ENCODE peak calls at places on chromosomes 7 and 10, in six cellular contexts. N is NCI-H2081; T is astrocyte of the spinal cord; C is choroid plexus epithelial cell; F is stimulated activated CD4-positive, alpha-beta T cell treated with anti-CD3 and anti-CD28 coated beads, Interleukin-4, amount 100 ng/mL, for 4 hours; M is astrocyte. A is an unnamed sample.

GRCh38 chr7:41878331-41879112 is 175.6 kb upstream of the INHBA start:
- DNase-seq in T (no peak), C (no peak), F (no peak), M (peak), N (no peak), A (no peak)

GRCh38 chr7:80445351-80445750 is 66.5 kb downstream of the GNAT3 start:
- DNase-seq in N (no peak), T (no peak), C (no peak), F (no peak), M (no peak), A (no peak)

GRCh38 chr7:45702751-45703150 is 128.6 kb downstream of the ADCY1 start:
- DNase-seq in N (no peak), M (no peak), C (no peak), T (no peak), F (no peak), A (no peak)

GRCh38 chr7:149500910-149501309 is 3.3 kb upstream of the ZNF746 start:
- DNase-seq in F (no peak), N (no peak), C (no peak), T (no peak), M (no peak), A (no peak)

GRCh38 chr10:5977471-5978370 is at the start of gene IL15RA:
- DNase-seq in C (peak), T (peak), N (peak), M (peak), F (peak), A (peak)

GRCh38 chr10:32795598-32796183 is 162.3 kb downstream of the ITGB1 start:
- DNase-seq in M (peak), T (peak), N (peak), F (no peak), C (peak), A (no peak)

GRCh38 chr7:85130702-85131101 is 56.2 kb downstream of the SEMA3D start:
- DNase-seq in M (no peak), N (no peak), T (no peak), F (no peak), C (no peak), A (no peak)

GRCh38 chr7:154409703-154410311 is 357.6 kb downstream of the DPP6 start:
- DNase-seq in T (peak), F (no peak), N (no peak), C (peak), M (peak), A (no peak)

GRCh38 chr10:32256613-32257437 is 90.1 kb downstream of the EPC1 start:
- DNase-seq in C (peak), M (no peak), N (no peak), F (peak), T (peak), A (no peak)

GRCh38 chr10:73251683-73252444 is 580 bp downstream of the MRPS16 start:
- DNase-seq in T (no peak), F (no peak), N (no peak), M (peak), C (peak), A (no peak)

GRCh38 chr7:56033671-56034432 is 17.4 kb downstream of the PSPH start:
- DNase-seq in C (peak), N (peak), F (peak), T (peak), M (peak), A (no peak)

GRCh38 chr10:11292576-11293302 is 275.1 kb downstream of the CELF2 start:
- DNase-seq in T (no peak), C (no peak), N (no peak), F (no peak), M (no peak), A (no peak)

GRCh38 chr10:60962946-60963345 is 19.0 kb upstream of the RHOBTB1 start:
- DNase-seq in T (peak), M (peak), C (peak), F (no peak), N (no peak), A (no peak)

GRCh38 chr7:151469281-151469680 is 29.3 kb upstream of the CRYGN start:
- DNase-seq in F (no peak), M (peak), C (no peak), N (no peak), T (peak), A (no peak)

GRCh38 chr7:44213872-44214595 is 13.3 kb downstream of the YKT6 start:
- DNase-seq in T (peak), N (peak), M (peak), F (no peak), C (peak), A (no peak)

GRCh38 chr10:63430999-63431356 is 34.8 kb downstream of the JMJD1C start:
- DNase-seq in C (no peak), M (no peak), F (no peak), T (no peak), N (no peak), A (no peak)

GRCh38 chr10:93023013-93023650 is 37.5 kb upstream of the CYP26C1 start:
- DNase-seq in C (no peak), M (no peak), N (no peak), F (no peak), T (no peak), A (no peak)

GRCh38 chr10:29430101-29430500 is 141.2 kb downstream of the LYZL1 start:
- DNase-seq in M (no peak), C (no peak), N (no peak), T (no peak), F (no peak), A (no peak)

GRCh38 chr10:15660990-15661389 is 58.7 kb downstream of the ITGA8 start:
- DNase-seq in M (no peak), F (no peak), N (peak), T (no peak), C (no peak), A (no peak)

GRCh38 chr10:17586741-17587720 is 30.1 kb downstream of the HACD1 start:
- DNase-seq in F (no peak), N (no peak), T (peak), M (peak), C (peak), A (no peak)

GRCh38 chr10:57579926-57580325 is 687.8 kb downstream of the IPMK start:
- DNase-seq in M (no peak), T (peak), F (no peak), N (peak), C (peak), A (no peak)

GRCh38 chr7:129778770-129779601 is 167.5 kb downstream of the NRF1 start:
- DNase-seq in N (peak), M (no peak), C (no peak), F (no peak), T (no peak), A (no peak)

GRCh38 chr10:43209651-43210141 is 57.2 kb downstream of the RASGEF1A start:
- DNase-seq in M (no peak), N (no peak), F (no peak), T (no peak), C (no peak), A (no peak)

GRCh38 chr10:58152698-58153263 is 114.9 kb downstream of the IPMK start:
- DNase-seq in F (no peak), M (peak), N (peak), T (peak), C (peak), A (no peak)

GRCh38 chr10:123911866-123912265 is 20.3 kb upstream of the CPXM2 start:
- DNase-seq in F (no peak), M (no peak), C (no peak), T (no peak), N (no peak), A (no peak)